ENCODE peak calls at places on chromosomes 5 and 9, in seven cellular contexts. V, G, J, Z, Q, H and E are unnamed samples.

GRCh38 chr9:16266648-16267276 is 603.7 kb downstream of the BNC2 start:
- DNase-seq in V (no peak), G (no peak), J (no peak), Z (no peak), Q (no peak), H (peak; percentile 68), E (no peak)

GRCh38 chr9:23849379-23849778 is 23.3 kb upstream of the ELAVL2 start:
- DNase-seq in V (no peak), G (no peak), J (no peak), Z (no peak), Q (no peak), H (no peak), E (no peak)

GRCh38 chr5:80597500-80597899 is 27.4 kb upstream of the ANKRD34B start:
- DNase-seq in V (no peak), G (no peak), J (no peak), Z (no peak), Q (no peak), H (no peak), E (no peak)

GRCh38 chr5:172463031-172463430 is 8.7 kb upstream of the SH3PXD2B start:
- DNase-seq in V (no peak), G (no peak), J (no peak), Z (no peak), Q (no peak), H (no peak), E (no peak)

GRCh38 chr5:134550271-134551214 is 25.1 kb downstream of the JADE2 start:
- DNase-seq in V (no peak), G (no peak), J (no peak), Z (no peak), Q (no peak), H (no peak), E (no peak)

GRCh38 chr5:90932052-90932699 is 373.6 kb downstream of the ADGRV1 start:
- DNase-seq in V (no peak), G (peak; percentile 1), J (peak; percentile 62), Z (peak; percentile 28), Q (peak; percentile 47), H (peak; percentile 51), E (no peak)

GRCh38 chr9:94872921-94873511 is 146.5 kb downstream of the AOPEP start:
- DNase-seq in V (no peak), G (no peak), J (no peak), Z (no peak), Q (no peak), H (no peak), E (no peak)

GRCh38 chr9:135581636-135582426 is 20.3 kb downstream of the PAEP start:
- DNase-seq in V (no peak), G (no peak), J (no peak), Z (no peak), Q (no peak), H (no peak), E (no peak)

GRCh38 chr9:70066874-70067273 is 23.2 kb downstream of the MAMDC2 start:
- DNase-seq in V (no peak), G (no peak), J (no peak), Z (no peak), Q (no peak), H (no peak), E (no peak)

GRCh38 chr5:159825551-159826051 is 90.7 kb upstream of the ADRA1B start:
- DNase-seq in V (no peak), G (no peak), J (no peak), Z (no peak), Q (peak; percentile 27), H (peak; percentile 35), E (no peak)